ENCODE peak calls at places on chromosomes 6 and 20, in five cellular contexts. H, R, T, O and D are unnamed samples.
A peak's percentile ranks its signal among the peaks of the same experiment; 100 is the strongest.

GRCh38 chr6:43516367-43516696 is 394 bp downstream of the YIPF3 start:
- DNase-seq in H (no peak), R (no peak), T (no peak), O (no peak), D (no peak)

GRCh38 chr6:110629153-110629552 is 152.7 kb upstream of the SLC22A16 start:
- DNase-seq in H (no peak), R (no peak), T (no peak), O (no peak), D (no peak)

GRCh38 chr6:83860347-83860731 is 850 bp downstream of the CYB5R4 start:
- DNase-seq in H (no peak), R (no peak), T (no peak), O (no peak), D (no peak)

GRCh38 chr20:25360631-25361286 is 29.9 kb downstream of the ABHD12 start:
- DNase-seq in H (no peak), R (peak; percentile 33), T (no peak), O (no peak), D (no peak)

GRCh38 chr20:4329232-4329631 is 313.9 kb upstream of the RNF24 start:
- DNase-seq in H (no peak), R (no peak), T (no peak), O (no peak), D (no peak)

GRCh38 chr6:89290401-89291155 is 24.5 kb downstream of the GABRR2 start:
- DNase-seq in H (no peak), R (no peak), T (no peak), O (no peak), D (no peak)

GRCh38 chr20:48129319-48129973 is 344.2 kb upstream of the SULF2 start:
- DNase-seq in H (no peak), R (no peak), T (no peak), O (no peak), D (no peak)

GRCh38 chr20:63552481-63553249 is 1.3 kb upstream of the FNDC11 start:
- DNase-seq in H (no peak), R (no peak), T (no peak), O (no peak), D (peak; percentile 75)

GRCh38 chr20:24544371-24544770 is 74.9 kb downstream of the SYNDIG1 start:
- DNase-seq in H (no peak), R (no peak), T (no peak), O (no peak), D (no peak)

GRCh38 chr6:108423982-108424695 is 129.3 kb downstream of the AFG1L start:
- DNase-seq in H (no peak), R (no peak), T (no peak), O (no peak), D (no peak)

GRCh38 chr6:24743265-24743943 is 24.4 kb upstream of the C6orf62 start:
- DNase-seq in H (peak; percentile 62), R (peak; percentile 98), T (no peak), O (no peak), D (no peak)

GRCh38 chr6:126063512-126064146 is 77.3 kb downstream of the TRMT11 start:
- DNase-seq in H (no peak), R (peak; percentile 57), T (no peak), O (no peak), D (no peak)

GRCh38 chr6:15207923-15208322 is 37.9 kb upstream of the JARID2 start:
- DNase-seq in H (no peak), R (peak; percentile 12), T (no peak), O (no peak), D (no peak)

GRCh38 chr6:36244641-36245280 is 25.1 kb upstream of the PNPLA1 start:
- DNase-seq in H (no peak), R (no peak), T (no peak), O (no peak), D (no peak)

GRCh38 chr20:32474967-32475819 is 109.9 kb downstream of the NOL4L start:
- DNase-seq in H (peak; percentile 91), R (peak; percentile 97), T (peak; percentile 94), O (no peak), D (no peak)

GRCh38 chr20:2651772-2652723 is at the start of gene NOP56:
- DNase-seq in H (peak; percentile 91), R (peak; percentile 91), T (peak; percentile 97), O (peak; percentile 95), D (peak; percentile 95)

GRCh38 chr20:23205656-23206055 is 119.5 kb upstream of the CD93 start:
- DNase-seq in H (peak; percentile 27), R (peak; percentile 83), T (no peak), O (no peak), D (no peak)

GRCh38 chr6:154284313-154284853 is 72.2 kb downstream of the IPCEF1 start:
- DNase-seq in H (no peak), R (no peak), T (no peak), O (no peak), D (no peak)

GRCh38 chr20:54199721-54200176 is 8.1 kb upstream of the PFDN4 start:
- DNase-seq in H (peak; percentile 68), R (peak; percentile 80), T (peak; percentile 85), O (peak; percentile 46), D (peak; percentile 66)

GRCh38 chr6:91879346-91879995 is 1292.6 kb upstream of the MAP3K7 start:
- DNase-seq in H (no peak), R (no peak), T (no peak), O (no peak), D (no peak)

GRCh38 chr20:48360338-48360698 is 467.5 kb downstream of the PREX1 start:
- DNase-seq in H (no peak), R (no peak), T (no peak), O (no peak), D (no peak)

GRCh38 chr6:11012976-11013375 is 31.1 kb downstream of the ELOVL2 start:
- DNase-seq in H (no peak), R (no peak), T (no peak), O (no peak), D (no peak)

GRCh38 chr20:35702824-35703695 is 3.9 kb downstream of the ROMO1 start:
- DNase-seq in H (no peak), R (no peak), T (no peak), O (no peak), D (no peak)

GRCh38 chr6:99347804-99348203 is 1.7 kb downstream of the FAXC start:
- DNase-seq in H (no peak), R (no peak), T (no peak), O (no peak), D (no peak)

GRCh38 chr6:99348220-99348822 is 1.2 kb downstream of the FAXC start:
- DNase-seq in H (no peak), R (no peak), T (no peak), O (no peak), D (no peak)

GRCh38 chr6:99348823-99349619 is 453 bp downstream of the FAXC start:
- DNase-seq in H (no peak), R (no peak), T (no peak), O (no peak), D (no peak)

GRCh38 chr6:99350573-99350972 is 1.1 kb upstream of the FAXC start:
- DNase-seq in H (peak; percentile 60), R (no peak), T (no peak), O (no peak), D (no peak)

GRCh38 chr6:99349620-99350141 is at the start of gene FAXC:
- DNase-seq in H (peak; percentile 79), R (peak; percentile 11), T (no peak), O (no peak), D (no peak)
- H3K4me3 ChIP-seq in H (peak within 1 kb of the TSS; percentile 57), R (peak within 1 kb of the TSS; percentile 59), T (peak within 1 kb of the TSS; percentile 57), O (no peak within 1 kb of the TSS), D (no peak within 1 kb of the TSS)

DNA sequence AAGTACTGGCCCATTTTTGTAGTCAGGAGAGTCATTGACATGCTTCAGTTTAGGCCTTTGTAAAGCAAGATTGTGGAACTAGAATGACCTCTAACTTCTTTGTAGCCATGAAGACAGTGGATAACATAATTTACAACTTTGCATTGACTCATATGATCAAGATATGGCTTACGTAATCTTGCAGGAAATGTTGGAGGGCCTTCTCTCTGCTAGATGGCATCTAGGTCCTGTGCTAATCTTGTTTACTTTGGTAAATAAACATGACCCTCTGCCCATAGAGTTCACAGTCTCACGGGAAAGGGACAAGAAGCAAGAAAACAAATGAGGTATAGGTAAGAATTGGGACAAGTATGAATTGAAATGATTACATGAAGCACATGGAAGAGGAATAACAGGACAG is 355.2 kb upstream of the ARID1B start:
- DNase-seq in H (no peak), R (no peak), T (no peak), O (no peak), D (no peak)
- H3K27ac ChIP-seq in H (no peak overlapping the region), R (no peak overlapping the region), T (no peak overlapping the region), O (no peak overlapping the region), D (no peak overlapping the region)

DNA sequence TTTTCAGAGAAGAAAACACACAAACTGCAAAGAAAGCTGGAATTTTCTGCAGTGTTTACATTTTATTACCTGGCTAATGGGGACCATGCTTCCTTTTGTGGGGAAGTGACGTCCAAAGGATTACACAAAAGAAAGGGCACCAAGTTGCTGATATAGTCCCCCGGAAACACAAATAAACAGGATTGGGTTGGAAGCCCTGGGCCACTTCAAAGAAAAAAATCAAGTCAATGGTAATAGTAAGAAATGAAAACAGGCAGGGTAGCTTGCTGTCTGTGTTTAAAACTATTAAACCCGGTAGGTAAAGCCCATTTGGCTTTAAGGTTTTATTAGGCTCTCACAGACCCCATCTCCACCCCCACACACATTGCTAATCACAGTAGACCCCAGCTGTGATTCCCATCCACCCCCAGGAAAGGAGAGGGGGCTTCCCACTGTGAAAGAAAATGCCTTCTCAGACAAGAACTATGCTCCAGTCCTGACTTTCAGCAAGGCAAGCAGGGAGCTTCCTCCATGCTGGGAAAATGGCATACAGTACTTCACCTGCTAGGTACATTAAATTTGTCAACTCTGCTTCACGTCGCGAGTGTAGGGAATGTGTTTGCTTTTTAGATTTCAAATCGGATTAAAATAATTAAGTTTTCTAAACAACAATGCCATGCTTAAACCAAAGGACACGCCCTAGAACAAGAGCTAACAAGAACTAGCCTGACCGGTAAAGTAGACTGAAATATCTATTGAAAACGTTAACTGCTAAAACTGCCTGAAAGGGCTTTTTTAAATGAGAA is 1.1 kb downstream of the PERP start:
- DNase-seq in H (no peak), R (peak; percentile 14), T (no peak), O (no peak), D (no peak)
- H3K4me3 ChIP-seq in H (peak overlapping the region; percentile 61), R (peak overlapping the region; percentile 63), T (peak overlapping the region; percentile 74), O (no peak overlapping the region), D (peak overlapping the region; percentile 60)

GRCh38 chr6:121441477-121441876 is 6.0 kb downstream of the GJA1 start:
- DNase-seq in H (no peak), R (no peak), T (no peak), O (no peak), D (no peak)

GRCh38 chr6:121442591-121442990 is 7.1 kb downstream of the GJA1 start:
- DNase-seq in H (no peak), R (peak; percentile 35), T (no peak), O (no peak), D (no peak)

GRCh38 chr6:121439456-121440250 is 4.2 kb downstream of the GJA1 start:
- DNase-seq in H (no peak), R (no peak), T (no peak), O (no peak), D (no peak)

GRCh38 chr6:121449331-121449730 is 13.9 kb downstream of the GJA1 start:
- DNase-seq in H (no peak), R (no peak), T (no peak), O (no peak), D (no peak)

DNA sequence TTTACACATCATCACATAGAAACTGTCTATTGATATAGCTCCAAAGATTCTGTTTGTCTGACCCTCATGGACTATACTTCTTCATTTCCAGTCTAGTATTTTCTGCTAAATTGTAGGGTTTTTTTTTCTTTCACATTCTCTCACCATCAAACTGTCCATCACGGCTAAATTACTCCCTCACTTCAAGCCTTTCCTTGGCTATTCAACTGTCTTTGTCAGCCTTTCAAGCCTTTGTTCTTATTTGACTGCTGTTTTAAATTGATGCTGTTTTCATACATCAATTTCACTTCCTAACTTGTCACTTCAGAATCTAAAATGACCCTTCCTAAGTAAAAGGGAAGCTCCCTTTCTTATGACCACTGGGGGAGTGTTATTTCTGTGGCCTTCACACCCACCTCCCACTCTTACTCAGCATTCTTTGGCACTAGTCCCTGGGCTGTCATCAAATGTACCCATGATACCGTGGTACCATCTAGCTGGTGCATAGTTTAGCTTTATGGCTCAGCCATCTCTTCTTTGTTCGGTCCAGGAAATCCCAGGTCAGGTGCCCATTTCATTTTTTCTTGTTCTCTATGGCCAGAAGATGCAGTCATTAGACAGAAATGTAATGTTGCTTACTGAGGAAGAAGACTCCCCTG is 8.6 kb downstream of the GJA1 start:
- DNase-seq in H (no peak), R (no peak), T (no peak), O (no peak), D (no peak)
- H3K27ac ChIP-seq in H (no peak overlapping the region), R (no peak overlapping the region), T (no peak overlapping the region), O (no peak overlapping the region), D (no peak overlapping the region)